ENCODE peak calls at places on chromosome 4, in four cellular contexts. X is K562, I is GM23248, U is right lobe of liver. A is an unnamed sample.

GRCh38 chr4:88628746-88629145 is 36.5 kb downstream of the HERC3 start:
- DNase-seq in X (no peak), I (no peak), U (no peak), A (no peak)

GRCh38 chr4:121183359-121183758 is 19.2 kb upstream of the TNIP3 start:
- DNase-seq in I (no peak), U (no peak), X (peak; percentile 1), A (no peak)

GRCh38 chr4:123943976-123944375 is 547.4 kb downstream of the SPRY1 start:
- DNase-seq in I (peak; percentile 3), U (no peak), X (no peak), A (peak; percentile 76)

GRCh38 chr4:141016117-141016798 is 117.0 kb downstream of the RNF150 start:
- DNase-seq in I (no peak), U (no peak), X (no peak), A (no peak)

GRCh38 chr4:91064157-91064853 is 937.1 kb downstream of the CCSER1 start:
- DNase-seq in X (no peak), I (no peak), U (no peak), A (no peak)

GRCh38 chr4:15945516-15945915 is 7.0 kb upstream of the FGFBP1 start:
- DNase-seq in X (no peak), I (no peak), U (no peak), A (no peak)

GRCh38 chr4:114688063-114688462 is 89.5 kb downstream of the UGT8 start:
- DNase-seq in I (no peak), X (no peak), U (no peak), A (no peak)

GRCh38 chr4:72587334-72587733 is 18.3 kb upstream of the ADAMTS3 start:
- DNase-seq in X (no peak), I (no peak), U (peak; percentile 73), A (no peak)

GRCh38 chr4:129994715-129995114 is 898.8 kb downstream of the C4orf33 start:
- DNase-seq in I (no peak), X (no peak), U (no peak), A (no peak)

GRCh38 chr4:88219099-88219498 is 60.7 kb upstream of the ABCG2 start:
- DNase-seq in X (peak; percentile 56), U (no peak), I (peak; percentile 76), A (peak; percentile 85)

GRCh38 chr4:110631582-110632505 is 9.0 kb upstream of the PITX2 start:
- DNase-seq in U (peak; percentile 72), X (peak; percentile 72), I (peak; percentile 28), A (peak; percentile 94)

GRCh38 chr4:24285759-24286158 is 298.6 kb downstream of the DHX15 start:
- DNase-seq in I (no peak), X (no peak), U (no peak), A (no peak)

DNA sequence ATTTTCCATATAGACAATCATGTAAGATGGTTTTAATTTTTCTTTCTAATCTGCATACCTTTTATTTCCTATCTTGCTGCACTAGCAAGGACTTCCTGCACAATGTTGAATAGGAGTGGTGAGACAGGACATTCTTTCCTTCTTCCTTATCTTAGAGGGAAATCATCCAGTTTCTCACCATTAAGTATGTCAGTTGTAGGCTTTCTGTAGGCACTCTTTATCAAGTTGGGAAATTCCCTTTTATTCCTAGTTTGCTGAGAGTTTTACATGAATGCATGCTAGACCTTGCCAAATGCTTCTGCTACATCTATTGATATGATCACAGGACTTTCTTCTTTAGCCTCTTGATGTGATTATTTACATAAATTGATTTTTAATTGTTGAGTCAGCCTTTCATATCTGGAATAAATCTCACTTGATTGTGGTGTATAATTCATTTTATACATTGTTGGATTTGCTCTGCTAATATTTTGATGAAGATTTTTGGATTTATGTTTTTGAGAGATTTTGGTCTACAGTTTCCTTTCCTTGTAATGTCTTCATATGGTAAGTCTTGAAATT is 23.8 kb downstream of the RNF175 start:
- DNase-seq in I (no peak), U (no peak), X (no peak), A (peak; percentile 27)
- H3K9me3 ChIP-seq in I (no peaks in the 10 kb centered on the region), U (no peaks in the 10 kb centered on the region), X (no peaks in the 10 kb centered on the region), A (peaks cover 5% of the 10 kb centered on the region)

DNA sequence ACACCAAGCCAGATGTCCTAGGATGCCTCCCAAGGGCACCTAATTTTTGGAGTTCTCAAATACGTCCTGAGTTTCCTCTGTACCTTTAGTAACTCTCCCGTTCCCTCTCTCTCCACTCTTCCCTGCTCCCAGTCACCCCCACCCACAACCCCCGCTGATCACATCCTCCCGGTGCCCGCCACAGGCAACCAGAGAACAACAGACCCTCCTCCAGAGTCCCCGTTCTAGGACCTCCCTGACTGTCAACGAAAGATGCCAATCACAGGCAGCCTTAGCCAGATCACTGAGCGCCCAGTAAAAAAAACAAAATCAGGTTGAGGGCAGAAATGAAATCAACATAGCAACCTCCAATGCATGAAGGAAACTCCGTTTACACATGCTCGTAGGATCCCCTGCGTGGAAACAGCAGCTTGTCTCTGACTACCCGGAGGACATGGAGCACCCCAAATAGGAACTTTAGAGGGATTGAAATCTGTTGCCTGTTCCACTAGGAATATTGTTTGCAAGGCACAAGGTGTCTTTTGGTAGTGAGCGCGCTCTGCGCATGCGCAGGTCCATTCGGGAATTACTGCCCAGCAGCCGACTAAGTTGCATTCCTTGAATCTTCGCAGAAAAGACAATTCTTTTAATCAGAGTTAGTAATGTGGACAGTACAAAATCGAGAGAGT is at the start of gene GABRB1:
- DNase-seq in X (no peak), I (peak; percentile 39), U (peak; percentile 77), A (peak; percentile 69)
- H3K4me3 ChIP-seq in X (no peak within 1 kb of the TSS), I (peak within 1 kb of the TSS; percentile 48), U (peak within 1 kb of the TSS; percentile 38), A (peak within 1 kb of the TSS; percentile 78)

GRCh38 chr4:77800077-77800476 is 19.1 kb downstream of the CNOT6L start:
- DNase-seq in X (no peak), I (no peak), U (no peak), A (no peak)

GRCh38 chr4:77800483-77801259 is 18.5 kb downstream of the CNOT6L start:
- DNase-seq in I (peak; percentile 44), X (no peak), U (no peak), A (peak; percentile 39)

GRCh38 chr4:77801260-77801608 is 17.9 kb downstream of the CNOT6L start:
- DNase-seq in X (no peak), U (no peak), I (no peak), A (no peak)

GRCh38 chr4:77804471-77804870 is 14.7 kb downstream of the CNOT6L start:
- DNase-seq in I (peak; percentile 18), U (no peak), X (no peak), A (peak; percentile 43)

GRCh38 chr4:77802406-77802805 is 16.8 kb downstream of the CNOT6L start:
- DNase-seq in X (no peak), U (no peak), I (no peak), A (no peak)
- H3K4me1 ChIP-seq in X (no peaks in the 10 kb centered on the region), U (no peaks in the 10 kb centered on the region), I (peaks cover 25% of the 10 kb centered on the region), A (peaks cover 20% of the 10 kb centered on the region)

DNA sequence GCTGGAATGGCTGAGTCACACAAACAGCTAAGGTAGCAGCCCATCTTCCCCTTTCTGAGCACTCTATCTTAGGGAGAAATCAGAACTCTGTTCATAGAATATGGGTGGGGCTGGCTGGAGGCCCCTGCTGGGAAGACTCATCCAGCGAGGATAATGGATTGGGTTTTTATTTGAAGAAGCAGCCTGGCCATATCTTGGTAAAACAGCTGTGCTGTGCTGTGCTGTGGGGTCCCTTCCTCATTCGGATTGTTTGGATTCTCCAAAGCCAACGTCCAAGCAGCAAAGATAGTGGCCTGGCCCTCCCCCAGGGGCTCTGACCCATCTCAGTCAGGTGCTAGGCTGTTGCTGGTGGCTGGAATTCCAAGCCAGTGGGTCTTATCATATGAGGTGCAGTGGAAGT is 63.8 kb downstream of the ZNF718 start:
- DNase-seq in I (no peak), U (no peak), X (peak; percentile 17), A (no peak)
- H3K9me3 ChIP-seq in I (no peaks in the 10 kb centered on the region), U (no peaks in the 10 kb centered on the region), X (peaks cover 4% of the 10 kb centered on the region), A (peaks cover 66% of the 10 kb centered on the region)

GRCh38 chr4:92215471-92215870 is 88.3 kb upstream of the GRID2 start:
- DNase-seq in U (no peak), I (no peak), X (no peak), A (no peak)

DNA sequence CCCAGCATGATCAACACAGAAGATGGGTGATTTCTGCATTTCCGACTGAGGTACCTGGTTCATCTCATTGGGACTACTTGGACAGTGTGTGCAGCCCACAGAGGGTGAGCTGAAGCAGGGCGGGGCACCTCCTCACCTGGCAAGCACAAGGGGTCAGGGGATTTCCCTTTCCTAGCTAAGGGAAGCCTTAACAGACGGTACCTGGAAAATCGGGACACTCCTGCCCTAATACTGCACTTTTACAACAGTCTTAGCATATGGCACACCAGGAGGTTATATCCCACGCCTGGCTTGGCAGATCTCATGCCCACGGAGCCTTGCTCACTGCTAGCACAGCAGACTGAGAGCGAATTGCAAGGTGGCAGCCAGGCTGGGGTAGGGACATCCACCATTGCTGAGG is 92.9 kb upstream of the GRID2 start:
- DNase-seq in X (no peak), I (no peak), U (no peak), A (no peak)
- H3K4me3 ChIP-seq in X (no peak overlapping the region), I (no peak overlapping the region), U (no peak overlapping the region), A (no peak overlapping the region)